ENCODE peak calls at places on chromosomes 3 and 15, in six cellular contexts. L, A, F, X, S and U are unnamed samples. For H3K9me3, the result is how much of the 10 kb centered on the place peaks cover.

GRCh38 chr3:156456771-156457224 is 98.1 kb downstream of the SSR3 start:
- DNase-seq in L (no peak), A (no peak), F (peak), X (no peak), S (no peak), U (no peak)

GRCh38 chr15:50888054-50888453 is 20.4 kb upstream of the AP4E1 start:
- DNase-seq in L (no peak), A (no peak), F (no peak), X (no peak), S (no peak), U (peak)

GRCh38 chr3:133390715-133391114 is 9.1 kb upstream of the BFSP2 start:
- DNase-seq in L (no peak), A (no peak), F (no peak), X (no peak), S (no peak), U (no peak)

GRCh38 chr3:78974181-78974770 is 793.5 kb downstream of the ROBO1 start:
- DNase-seq in L (no peak), A (no peak), F (no peak), X (no peak), S (no peak), U (peak)

GRCh38 chr15:81531971-81532370 is 158.0 kb upstream of the TMC3 start:
- DNase-seq in L (no peak), A (no peak), F (no peak), X (no peak), S (no peak), U (no peak)

GRCh38 chr3:197202694-197203093 is 95.7 kb downstream of the DLG1 start:
- DNase-seq in L (no peak), A (no peak), F (no peak), X (no peak), S (no peak), U (peak)

GRCh38 chr15:57003418-57003817 is 85.0 kb downstream of the TCF12 start:
- DNase-seq in L (no peak), A (no peak), F (no peak), X (no peak), S (no peak), U (peak)

GRCh38 chr3:177596248-177596821 is 399.1 kb upstream of the TBL1XR1 start:
- DNase-seq in L (no peak), A (no peak), F (no peak), X (no peak), S (no peak), U (peak)

GRCh38 chr3:194130807-194131589 is 5.0 kb upstream of the HES1 start:
- DNase-seq in L (no peak), A (peak), F (no peak), X (no peak), S (peak), U (no peak)

GRCh38 chr15:68414591-68414990 is 17.4 kb downstream of the ITGA11 start:
- DNase-seq in L (peak), A (no peak), F (no peak), X (no peak), S (no peak), U (no peak)

GRCh38 chr3:39446444-39446843 is 21.0 kb upstream of the MOBP start:
- DNase-seq in L (no peak), A (no peak), F (no peak), X (no peak), S (no peak), U (no peak)

GRCh38 chr3:79255696-79256095 is 512.1 kb downstream of the ROBO1 start:
- DNase-seq in L (no peak), A (no peak), F (no peak), X (no peak), S (no peak), U (no peak)

GRCh38 chr15:36370735-36371115 is 208.7 kb upstream of the CDIN1 start:
- DNase-seq in L (no peak), A (no peak), F (no peak), X (no peak), S (no peak), U (peak)

GRCh38 chr3:53243165-53243564 is 12.7 kb downstream of the TKT start:
- DNase-seq in L (no peak), A (peak), F (no peak), X (no peak), S (no peak), U (peak)

GRCh38 chr15:44598892-44599291 is 61.9 kb downstream of the EIF3J start:
- DNase-seq in L (no peak), A (no peak), F (no peak), X (no peak), S (no peak), U (peak)

GRCh38 chr3:197527569-197527968 is 28.2 kb downstream of the BDH1 start:
- DNase-seq in L (no peak), A (no peak), F (no peak), X (no peak), S (no peak), U (no peak)

GRCh38 chr15:60005352-60006202 is 1.5 kb downstream of the FOXB1 start:
- DNase-seq in L (no peak), A (no peak), F (no peak), X (no peak), S (no peak), U (no peak)

GRCh38 chr15:101087172-101087769 is 164.6 kb downstream of the CHSY1 start:
- DNase-seq in L (no peak), A (no peak), F (no peak), X (no peak), S (no peak), U (no peak)

GRCh38 chr3:120506828-120507774 is 56.3 kb upstream of the FSTL1 start:
- DNase-seq in L (peak), A (peak), F (no peak), X (no peak), S (peak), U (peak)

GRCh38 chr3:72756900-72757299 is 91.3 kb downstream of the SHQ1 start:
- DNase-seq in L (no peak), A (peak), F (no peak), X (peak), S (no peak), U (no peak)

GRCh38 chr3:197428961-197429360 is 126.8 kb downstream of the BDH1 start:
- DNase-seq in L (no peak), A (no peak), F (no peak), X (no peak), S (no peak), U (no peak)

GRCh38 chr3:14691239-14691638 is 16.3 kb downstream of the C3orf20 start:
- DNase-seq in L (no peak), A (no peak), F (no peak), X (no peak), S (no peak), U (no peak)

GRCh38 chr3:123821920-123822319 is 62.2 kb downstream of the MYLK start:
- DNase-seq in L (no peak), A (no peak), F (no peak), X (no peak), S (no peak), U (no peak)

GRCh38 chr3:13709706-13710105 is 160.8 kb downstream of the FBLN2 start:
- DNase-seq in L (peak), A (no peak), F (peak), X (no peak), S (no peak), U (no peak)

GRCh38 chr15:40893019-40893723 is 1.1 kb upstream of the VPS18 start:
- DNase-seq in L (no peak), A (no peak), F (no peak), X (no peak), S (no peak), U (no peak)

GRCh38 chr3:8458711-8459110 is 42.9 kb upstream of the LMCD1 start:
- DNase-seq in L (no peak), A (no peak), F (peak), X (no peak), S (no peak), U (peak)

GRCh38 chr3:47578691-47579632 is at the start of gene CSPG5:
- DNase-seq in L (no peak), A (peak), F (no peak), X (no peak), S (no peak), U (no peak)

GRCh38 chr15:96564546-96564945 is 234.0 kb downstream of the NR2F2 start:
- DNase-seq in L (no peak), A (no peak), F (no peak), X (no peak), S (no peak), U (no peak)

GRCh38 chr3:47455806-47456452 is 19.8 kb downstream of the SCAP start:
- DNase-seq in L (no peak), A (no peak), F (no peak), X (no peak), S (no peak), U (peak)

GRCh38 chr3:189961525-189962161 is 159.1 kb downstream of the P3H2 start:
- DNase-seq in L (peak), A (peak), F (peak), X (peak), S (peak), U (peak)

GRCh38 chr3:16439163-16439847 is 74.2 kb downstream of the RFTN1 start:
- DNase-seq in L (no peak), A (no peak), F (no peak), X (no peak), S (no peak), U (peak)

GRCh38 chr15:37824717-37825382 is 109.6 kb upstream of the TMCO5A start:
- DNase-seq in L (no peak), A (no peak), F (no peak), X (no peak), S (peak), U (peak)

GRCh38 chr3:102151935-102152334 is 282.9 kb upstream of the ZPLD1 start:
- DNase-seq in L (no peak), A (no peak), F (no peak), X (no peak), S (no peak), U (no peak)

GRCh38 chr3:88105325-88105724 is 44.4 kb upstream of the C3orf38 start:
- DNase-seq in L (no peak), A (no peak), F (no peak), X (no peak), S (no peak), U (peak)

GRCh38 chr3:57967590-57967989 is 40.6 kb upstream of the FLNB start:
- DNase-seq in L (no peak), A (peak), F (no peak), X (peak), S (no peak), U (no peak)

GRCh38 chr3:149717391-149718056 is 34.8 kb downstream of the COMMD2 start:
- DNase-seq in L (peak), A (peak), F (peak), X (no peak), S (peak), U (peak)

GRCh38 chr3:120678331-120678845 is 3.7 kb downstream of the HGD start:
- DNase-seq in L (peak), A (peak), F (peak), X (no peak), S (peak), U (peak)

GRCh38 chr3:138861755-138862333 is 27.1 kb upstream of the PIK3CB start:
- DNase-seq in L (no peak), A (no peak), F (no peak), X (no peak), S (peak), U (peak)

GRCh38 chr3:72100626-72101187 is 315.8 kb upstream of the PROK2 start:
- DNase-seq in L (peak), A (peak), F (peak), X (peak), S (peak), U (peak)

GRCh38 chr3:173287361-173287760 is 110.2 kb upstream of the NLGN1 start:
- DNase-seq in L (no peak), A (no peak), F (no peak), X (no peak), S (no peak), U (no peak)

DNA sequence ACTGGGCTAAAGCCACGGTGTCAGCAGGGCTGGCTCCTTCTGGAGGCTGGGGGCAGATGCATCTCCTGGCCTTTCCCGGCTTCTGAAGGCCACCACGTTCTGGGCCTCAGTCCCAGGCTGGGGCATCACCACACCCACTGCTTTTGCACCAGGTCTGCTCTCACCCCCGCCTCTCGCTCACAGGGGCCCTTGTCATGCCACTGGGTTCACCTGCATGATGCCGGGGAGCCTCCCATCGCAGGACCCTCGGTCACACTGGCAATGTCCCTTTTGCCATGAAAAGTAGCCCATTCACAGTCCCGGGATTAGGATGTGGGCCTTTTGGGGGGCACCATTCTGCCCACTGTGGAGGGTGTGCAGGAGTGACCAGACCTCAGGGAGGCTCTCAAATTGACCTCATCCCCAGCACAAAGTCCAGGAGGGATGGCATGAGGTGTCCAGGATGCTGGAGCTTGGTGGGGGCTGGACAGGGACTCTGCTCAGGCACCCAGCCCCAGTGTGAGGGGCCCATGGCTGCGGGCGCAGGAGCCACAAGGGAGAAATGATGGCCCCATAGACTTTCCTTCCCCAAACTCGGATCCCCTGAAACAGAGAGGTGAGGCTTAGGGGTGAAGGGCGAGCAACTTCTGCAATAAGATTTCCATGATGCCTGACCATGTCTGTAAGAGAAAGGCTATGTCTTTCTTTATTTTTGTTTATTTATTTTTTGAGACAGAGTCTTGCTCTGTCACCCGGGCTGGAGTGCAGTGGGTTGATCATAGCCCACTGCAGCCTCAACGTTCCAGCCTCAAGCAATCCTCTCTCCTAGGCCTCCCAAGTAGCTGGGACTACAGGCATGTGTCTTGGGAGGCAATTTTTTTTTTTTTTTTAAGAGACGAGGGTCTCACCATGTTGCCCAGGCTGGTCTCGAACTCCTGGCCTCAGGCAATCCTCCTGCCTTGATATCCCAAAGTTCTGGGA is 189.1 kb downstream of the GOLGA6L6 start:
- DNase-seq in L (no peak), A (no peak), F (peak), X (no peak), S (no peak), U (no peak)
- H3K9me3 ChIP-seq in L (under half), A (under half), F (under half), X (under half), S (under half), U (under half)

GRCh38 chr3:27685474-27685873 is 36.6 kb downstream of the EOMES start:
- DNase-seq in L (no peak), A (no peak), F (no peak), X (no peak), S (no peak), U (no peak)

GRCh38 chr3:27681249-27681748 is 40.8 kb downstream of the EOMES start:
- DNase-seq in L (peak), A (peak), F (no peak), X (no peak), S (peak), U (peak)

GRCh38 chr3:27680517-27681246 is 41.4 kb downstream of the EOMES start:
- DNase-seq in L (no peak), A (no peak), F (no peak), X (no peak), S (peak), U (peak)

GRCh38 chr3:27686642-27687041 is 35.5 kb downstream of the EOMES start:
- DNase-seq in L (no peak), A (no peak), F (no peak), X (no peak), S (no peak), U (peak)

DNA sequence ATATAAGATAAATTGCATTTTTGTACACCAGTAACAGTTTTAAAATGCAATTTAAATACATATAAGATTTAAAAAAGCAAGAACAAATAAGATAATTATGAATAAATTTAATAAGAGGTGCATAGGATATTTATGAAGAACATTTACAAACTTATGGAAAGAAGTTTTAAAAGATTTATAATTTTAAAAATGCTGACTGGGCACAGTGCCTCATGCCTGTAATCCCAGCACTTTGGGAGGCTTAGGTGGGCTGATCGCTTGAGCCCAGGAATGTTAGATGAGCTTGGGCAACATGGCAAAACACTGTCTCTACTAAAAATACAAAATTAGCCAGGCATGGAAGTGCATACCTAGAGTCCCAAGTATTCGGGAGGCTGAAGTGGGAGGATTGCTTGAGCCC is 37.8 kb downstream of the EOMES start:
- DNase-seq in L (no peak), A (no peak), F (no peak), X (no peak), S (no peak), U (no peak)
- H3K9me3 ChIP-seq in L (under half), A (under half), F (under half), X (under half), S (under half), U (under half)

DNA sequence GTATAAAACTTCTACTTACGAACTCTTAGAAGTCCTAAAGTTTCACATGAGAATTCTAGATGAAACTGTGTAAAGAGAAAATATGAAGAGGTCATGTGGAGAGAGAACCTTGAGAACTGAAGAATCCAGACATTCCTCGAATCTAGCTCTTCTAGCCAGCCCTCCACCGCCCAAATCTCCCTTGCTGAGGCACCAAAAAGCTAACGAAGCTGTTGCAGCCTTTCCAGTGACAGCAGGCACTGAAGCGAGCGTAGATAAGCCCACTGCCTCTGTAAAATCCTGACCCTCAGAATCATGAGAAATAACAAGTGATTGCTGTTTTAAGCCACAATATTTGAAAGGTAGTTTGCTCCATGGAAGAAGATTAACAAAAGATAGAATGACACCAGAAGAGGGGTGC is 134.0 kb downstream of the GOLGA6L6 start:
- DNase-seq in L (no peak), A (no peak), F (no peak), X (no peak), S (no peak), U (no peak)
- H3K9me3 ChIP-seq in L (under half), A (under half), F (under half), X (under half), S (under half), U (under half)

DNA sequence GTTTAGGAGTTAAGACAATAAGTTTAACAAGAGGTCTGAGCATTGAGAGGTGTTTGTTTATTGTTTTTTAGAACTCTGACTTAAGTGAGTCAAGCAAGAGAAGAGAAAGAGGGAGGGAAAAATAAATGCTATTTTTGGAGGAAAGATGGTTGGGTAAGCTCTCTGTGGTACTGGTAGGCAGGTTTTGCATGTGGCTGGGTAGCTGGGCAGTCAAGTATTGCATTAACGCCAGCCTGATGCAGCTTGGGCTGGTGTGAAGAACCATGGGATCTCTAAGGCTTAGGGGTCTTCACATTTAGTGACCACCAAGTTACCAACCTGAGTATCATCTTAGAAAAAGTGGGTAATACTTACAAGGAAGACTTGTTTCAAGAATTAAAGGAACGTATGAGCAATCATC is 534.5 kb upstream of the SEMA6D start:
- DNase-seq in L (no peak), A (no peak), F (no peak), X (no peak), S (no peak), U (no peak)
- H3K9me3 ChIP-seq in L (under half), A (under half), F (under half), X (under half), S (under half), U (under half)

DNA sequence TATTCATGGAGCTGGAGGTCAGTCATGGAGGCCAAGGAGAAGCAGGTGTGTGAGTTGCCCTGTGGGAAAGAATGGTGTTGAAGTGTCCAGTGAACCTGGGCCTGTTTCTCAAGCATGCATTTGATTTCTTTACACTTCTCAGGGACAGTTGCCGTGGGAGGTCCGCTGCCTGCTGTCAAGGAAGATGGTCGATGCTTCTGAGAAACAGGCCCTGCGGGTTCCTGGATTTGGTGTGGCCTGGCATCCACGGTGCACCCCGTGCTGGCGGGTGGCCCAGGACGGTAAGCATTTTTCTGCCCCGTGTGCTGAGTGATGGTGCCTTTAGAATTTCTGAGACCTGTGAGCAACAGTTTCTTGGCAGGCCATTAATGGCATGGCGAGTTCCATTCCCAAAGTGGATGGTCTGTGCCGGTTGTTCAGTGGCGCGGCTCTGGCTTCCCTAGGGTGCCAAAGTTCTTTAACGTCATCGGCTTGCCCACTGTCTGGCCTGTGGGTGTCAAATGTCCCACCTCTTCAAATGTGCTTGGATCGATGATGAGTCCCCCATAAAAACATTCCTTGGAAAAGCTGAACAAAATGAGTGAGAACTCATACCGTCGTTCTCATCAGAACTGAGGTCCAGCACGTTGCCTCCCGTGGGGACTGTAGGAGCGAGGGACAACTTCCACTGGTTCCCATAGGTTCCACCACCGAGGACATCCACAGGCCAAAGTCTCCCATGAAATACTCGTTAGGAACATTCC is 107.2 kb downstream of the SNRPN start:
- DNase-seq in L (no peak), A (no peak), F (no peak), X (no peak), S (no peak), U (no peak)
- H3K9me3 ChIP-seq in L (half or more), A (under half), F (half or more), X (half or more), S (half or more), U (half or more)

GRCh38 chr3:74167926-74168325 is 446.5 kb downstream of the CNTN3 start:
- DNase-seq in L (no peak), A (no peak), F (no peak), X (no peak), S (no peak), U (no peak)
- H3K9me3 ChIP-seq in L (under half), A (under half), F (under half), X (under half), S (under half), U (under half)